ENCODE peak calls at places on chromosomes 6 and 20, in eight cellular contexts. X is AG09319; S is EL; Q is GM23248; D is hippocampal formation; N is activated CD4-positive, alpha-beta T cell treated with anti-CD3 and anti-CD28 coated beads for 4 hours; J is NCI-H1092 treated with DMSO at 0.1 percent for 48 hours; H is osteocyte. P is an unnamed sample.

GRCh38 chr6:33329058-33329457 is 11.5 kb upstream of the ZBTB22 start:
- DNase-seq in N (no peak), J (no peak), S (peak), H (no peak), X (no peak), D (no peak), Q (no peak), P (no peak)

GRCh38 chr6:5151955-5152401 is 66.8 kb downstream of the PPP1R3G start:
- DNase-seq in Q (peak), H (no peak), S (peak), D (no peak), J (no peak), N (no peak), X (no peak), P (peak)

GRCh38 chr6:139028658-139029469 is at the start of gene ABRACL:
- DNase-seq in J (peak), X (no peak), N (peak), S (peak), H (peak), D (peak), Q (peak), P (peak)

GRCh38 chr6:170096191-170096802 is 194.6 kb downstream of the DLL1 start:
- DNase-seq in Q (peak), S (no peak), X (no peak), D (no peak), J (no peak), H (peak), N (no peak), P (no peak)

GRCh38 chr20:24833592-24833991 is 115.5 kb upstream of the CST7 start:
- DNase-seq in J (no peak), X (no peak), H (peak), Q (no peak), D (no peak), N (no peak), S (no peak), P (no peak)

GRCh38 chr6:53107091-53107490 is 41.5 kb downstream of the GCM1 start:
- DNase-seq in Q (peak), D (no peak), N (no peak), J (no peak), H (no peak), X (no peak), S (peak), P (peak)

GRCh38 chr6:55069132-55069781 is 105.1 kb upstream of the HCRTR2 start:
- DNase-seq in S (peak), Q (peak), N (no peak), X (peak), J (peak), D (peak), H (no peak), P (peak)

GRCh38 chr20:11582073-11582472 is 335.6 kb upstream of the BTBD3 start:
- DNase-seq in X (no peak), H (no peak), J (no peak), D (no peak), Q (peak), N (no peak), S (no peak), P (peak)

GRCh38 chr6:47552319-47552718 is 74.7 kb downstream of the CD2AP start:
- DNase-seq in H (no peak), D (no peak), S (no peak), N (no peak), Q (no peak), X (no peak), J (no peak), P (no peak)

GRCh38 chr6:169310983-169311382 is 57.3 kb upstream of the THBS2 start:
- DNase-seq in Q (no peak), X (no peak), S (no peak), J (no peak), D (no peak), H (no peak), N (no peak), P (no peak)

GRCh38 chr20:53826597-53827291 is 233.1 kb upstream of the ZNF217 start:
- DNase-seq in Q (peak), J (no peak), N (no peak), H (no peak), X (no peak), S (peak), D (peak), P (no peak)

GRCh38 chr6:16148498-16148897 is 19.6 kb downstream of the MYLIP start:
- DNase-seq in J (no peak), X (no peak), S (no peak), N (no peak), H (no peak), D (no peak), Q (no peak), P (no peak)

GRCh38 chr6:113697642-113698410 is 159.3 kb upstream of the MARCKS start:
- DNase-seq in X (peak), J (no peak), Q (peak), H (no peak), S (peak), N (no peak), D (no peak), P (peak)

GRCh38 chr20:40683894-40684268 is 5.2 kb downstream of the MAFB start:
- DNase-seq in J (no peak), H (no peak), N (no peak), Q (peak), X (no peak), S (no peak), D (no peak), P (peak)